ENCODE peak calls at places on chromosomes 12 and 14, in nine cellular contexts. Q is body of pancreas, O is GM12892, U is spleen, T is HCT116, S is heart left ventricle, J is gastrocnemius medialis, M is uterus, Y is thyroid gland. L is an unnamed sample.

GRCh38 chr14:80315681-80316080 is 104.4 kb upstream of the DIO2 start:
- DNase-seq in J (no peak), Q (no peak), T (no peak), U (no peak), M (no peak), S (no peak), O (no peak), Y (no peak), L (no peak)

GRCh38 chr14:31270196-31270772 is 62.7 kb upstream of the HECTD1 start:
- DNase-seq in U (no peak), Q (no peak), M (no peak), S (no peak), J (no peak), O (no peak), Y (no peak), T (no peak), L (peak; percentile 61)

GRCh38 chr14:104886690-104887622 is 21.9 kb downstream of the CEP170B start:
- DNase-seq in T (no peak), Q (peak; percentile 12), Y (no peak), O (no peak), J (no peak), S (peak; percentile 26), U (peak; percentile 72), M (peak; percentile 14), L (no peak)

GRCh38 chr12:82474798-82475184 is 116.5 kb downstream of the METTL25 start:
- DNase-seq in Y (no peak), Q (no peak), U (no peak), J (no peak), T (no peak), O (no peak), S (no peak), M (no peak), L (no peak)

GRCh38 chr12:14766649-14767215 is 36.5 kb downstream of the WBP11 start:
- DNase-seq in M (no peak), J (no peak), U (no peak), T (no peak), S (no peak), O (no peak), Q (no peak), Y (no peak), L (no peak)

GRCh38 chr12:15931590-15932053 is 20.5 kb downstream of the DERA start:
- DNase-seq in J (no peak), S (no peak), O (no peak), T (no peak), U (no peak), Y (no peak), Q (no peak), M (no peak), L (peak; percentile 3)

GRCh38 chr12:30610718-30611117 is 85.0 kb downstream of the IPO8 start:
- DNase-seq in J (no peak), Y (no peak), T (no peak), S (no peak), O (no peak), Q (no peak), U (no peak), M (no peak), L (no peak)

GRCh38 chr14:89544636-89545301 is 127.7 kb upstream of the FOXN3 start:
- DNase-seq in Q (no peak), S (no peak), U (no peak), J (no peak), O (no peak), T (no peak), Y (no peak), M (no peak), L (no peak)

GRCh38 chr14:21536395-21537087 is 10.4 kb upstream of the SALL2 start:
- DNase-seq in T (no peak), U (no peak), Y (peak; percentile 11), O (no peak), S (no peak), Q (no peak), M (no peak), J (no peak), L (no peak)

GRCh38 chr14:104746071-104746545 is 6.8 kb upstream of the SIVA1 start:
- DNase-seq in M (no peak), U (peak; percentile 62), T (no peak), O (no peak), S (peak; percentile 17), Q (no peak), J (no peak), Y (no peak), L (no peak)

GRCh38 chr14:32472512-32473472 is 143.7 kb downstream of the AKAP6 start:
- DNase-seq in M (no peak), Y (peak; percentile 8), S (peak; percentile 61), U (no peak), T (no peak), O (no peak), Q (no peak), J (peak; percentile 34), L (no peak)

GRCh38 chr14:67883717-67884116 is 64.1 kb downstream of the RAD51B start:
- DNase-seq in O (no peak), T (no peak), M (no peak), U (no peak), Q (no peak), J (no peak), S (no peak), Y (no peak), L (peak; percentile 9)

GRCh38 chr14:54901380-54902142 is 1.1 kb downstream of the GCH1 start:
- DNase-seq in S (no peak), Y (peak; percentile 36), T (no peak), J (no peak), O (no peak), U (peak; percentile 77), Q (no peak), M (no peak), L (no peak)

GRCh38 chr12:13198240-13198639 is 1.7 kb downstream of the EMP1 start:
- DNase-seq in S (no peak), U (no peak), T (no peak), J (no peak), Y (no peak), O (no peak), M (no peak), Q (no peak), L (no peak)

GRCh38 chr14:28012629-28013415 is 753.8 kb upstream of the FOXG1 start:
- DNase-seq in J (no peak), Q (no peak), M (no peak), U (no peak), O (no peak), Y (no peak), T (no peak), S (no peak), L (no peak)

GRCh38 chr14:86057018-86057667 is 527.2 kb downstream of the FLRT2 start:
- DNase-seq in Q (peak; percentile 10), M (no peak), J (no peak), S (no peak), Y (peak; percentile 15), T (no peak), O (no peak), U (no peak), L (peak; percentile 57)

GRCh38 chr14:65410640-65411039 is 1.9 kb upstream of the FUT8 start:
- DNase-seq in Q (no peak), J (no peak), U (no peak), T (no peak), O (no peak), M (no peak), Y (no peak), S (no peak), L (no peak)

GRCh38 chr14:65412881-65413738 is 580 bp downstream of the FUT8 start:
- DNase-seq in T (no peak), M (peak; percentile 20), Y (peak; percentile 74), Q (peak; percentile 15), U (peak; percentile 95), J (no peak), S (no peak), O (peak; percentile 14), L (peak; percentile 89)

GRCh38 chr14:65413739-65414045 is 1.2 kb downstream of the FUT8 start:
- DNase-seq in M (no peak), Y (no peak), O (no peak), S (no peak), Q (no peak), U (no peak), T (no peak), J (no peak), L (peak; percentile 56)

GRCh38 chr14:65412189-65412846 is at the start of gene FUT8:
- DNase-seq in S (peak; percentile 96), T (peak; percentile 88), M (peak; percentile 95), J (peak; percentile 90), U (peak; percentile 99), O (peak; percentile 73), Y (peak; percentile 98), Q (peak; percentile 99), L (peak; percentile 94)

DNA sequence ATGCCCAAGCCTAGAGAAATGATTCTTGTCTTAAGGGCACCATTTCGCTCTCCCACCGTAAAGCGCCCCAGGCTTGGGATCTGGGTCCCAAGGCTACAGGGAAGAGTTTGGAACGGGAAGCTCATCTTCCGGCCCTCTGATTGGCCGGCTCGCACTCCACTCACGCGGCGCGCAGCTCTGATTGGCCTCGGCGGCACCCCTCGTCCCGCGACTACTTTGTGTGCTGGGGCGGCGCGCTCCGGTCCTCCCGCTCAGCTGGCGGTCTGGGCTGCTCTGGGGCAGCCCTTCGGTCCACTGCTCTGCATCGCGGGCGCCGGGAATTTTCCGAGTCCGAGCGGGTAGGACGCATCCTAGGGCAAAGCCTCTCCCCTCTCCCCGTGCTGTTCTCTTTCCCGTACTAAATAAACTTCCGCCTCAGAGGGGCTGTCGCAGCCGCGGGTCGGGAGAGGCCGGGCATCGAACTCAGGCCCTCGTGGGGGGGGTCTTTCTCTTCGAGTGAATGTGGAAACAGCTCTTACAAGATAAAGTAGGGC is 808 bp upstream of the FUT8 start:
- DNase-seq in Y (peak; percentile 95), M (peak; percentile 91), Q (peak; percentile 93), T (peak; percentile 83), U (peak; percentile 96), O (peak; percentile 50), J (peak; percentile 89), S (peak; percentile 95), L (peak; percentile 89)
- TF ChIP-seq POLR2A in Y (no peak), M (peak; percentile 70), Q (peak; percentile 65), T (no peak), U (no peak), O (peak; percentile 19), J (peak; percentile 57), S (peak; percentile 80), L (no peak)

GRCh38 chr14:51651388-51652167 is at the start of gene FRMD6:
- DNase-seq in M (peak; percentile 89), J (peak; percentile 60), T (peak; percentile 68), U (peak; percentile 94), O (peak; percentile 77), Q (peak; percentile 81), S (peak; percentile 93), Y (peak; percentile 87), L (peak; percentile 93)
- TF ChIP-seq POLR2A in M (peak; percentile 61), J (peak; percentile 35), T (peak; percentile 25), U (no peak), O (peak; percentile 67), Q (peak; percentile 80), S (peak; percentile 85), Y (no peak), L (peak; percentile 45)

DNA sequence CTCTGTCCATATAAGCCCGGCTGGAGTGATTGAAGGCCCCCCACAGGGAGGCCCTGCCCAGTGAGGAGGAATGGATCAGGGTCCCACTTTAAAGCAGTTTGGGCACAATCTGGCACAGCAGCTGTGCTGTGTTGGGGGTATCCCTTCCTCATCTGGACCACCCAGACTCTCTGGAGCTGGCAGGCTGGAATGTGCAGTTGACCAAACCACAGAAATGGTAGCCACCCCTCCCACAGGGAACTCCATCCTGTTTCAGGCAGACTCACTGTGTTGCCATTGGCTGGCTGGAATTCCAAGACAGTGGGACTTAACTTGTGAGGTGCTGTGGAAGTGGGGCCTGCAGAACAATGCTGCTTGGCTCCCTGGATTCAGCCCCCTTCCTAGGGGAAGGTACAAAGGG is 53.5 kb upstream of the YARS2 start:
- DNase-seq in M (no peak), Y (no peak), J (no peak), S (no peak), O (no peak), U (no peak), T (no peak), Q (no peak), L (no peak)
- TF ChIP-seq POLR2A in M (no peak), Y (no peak), J (no peak), S (no peak), O (no peak), U (no peak), T (no peak), Q (no peak), L (no peak)

GRCh38 chr14:103699261-103699661 is 16.0 kb downstream of the XRCC3 start:
- DNase-seq in T (no peak), O (no peak), J (no peak), M (no peak), Y (no peak), Q (no peak), U (no peak), S (no peak), L (no peak)
- TF ChIP-seq POLR2A in T (no peak), O (no peak), J (no peak), M (no peak), Y (no peak), Q (no peak), U (no peak), S (no peak), L (no peak)

L was measured in erythroblast.